ENCODE peak calls at places on chromosomes 5 and 9, in ten cellular contexts. V, C, F, D, R, I, U, P, B and Z are unnamed samples.

GRCh38 chr9:68999393-69000105 is 14.4 kb downstream of the PRKACG start:
- DNase-seq in V (peak), C (peak), F (peak), D (no peak), R (peak), I (peak), U (peak), P (no peak), B (peak), Z (peak)

GRCh38 chr5:5777013-5777412 is 354.5 kb downstream of the ICE1 start:
- DNase-seq in V (no peak), C (no peak), F (no peak), D (no peak), R (no peak), I (no peak), U (no peak), P (no peak), B (no peak), Z (no peak)

GRCh38 chr5:43685271-43685950 is 82.4 kb downstream of the NNT start:
- DNase-seq in V (no peak), C (no peak), F (peak), D (no peak), R (no peak), I (no peak), U (no peak), P (no peak), B (no peak), Z (peak)

GRCh38 chr5:59922220-59922619 is 28.7 kb upstream of the PDE4D start:
- DNase-seq in V (no peak), C (no peak), F (no peak), D (no peak), R (no peak), I (no peak), U (no peak), P (no peak), B (no peak), Z (no peak)

GRCh38 chr5:119386945-119387344 is 31.1 kb downstream of the TNFAIP8 start:
- DNase-seq in V (no peak), C (peak), F (no peak), D (no peak), R (no peak), I (no peak), U (no peak), P (no peak), B (no peak), Z (no peak)

GRCh38 chr9:96150324-96151023 is 151.5 kb downstream of the HSD17B3 start:
- DNase-seq in V (no peak), C (no peak), F (no peak), D (peak), R (peak), I (no peak), U (no peak), P (no peak), B (no peak), Z (no peak)

GRCh38 chr9:88590558-88591146 is 55.7 kb downstream of the NXNL2 start:
- DNase-seq in V (no peak), C (peak), F (no peak), D (no peak), R (no peak), I (no peak), U (peak), P (no peak), B (no peak), Z (no peak)

GRCh38 chr5:120228262-120229031 is 235.7 kb upstream of the PRR16 start:
- DNase-seq in V (no peak), C (peak), F (no peak), D (no peak), R (no peak), I (no peak), U (peak), P (no peak), B (no peak), Z (no peak)

GRCh38 chr9:32424616-32425015 is 40.2 kb downstream of the ACO1 start:
- DNase-seq in V (no peak), C (peak), F (no peak), D (no peak), R (no peak), I (no peak), U (no peak), P (no peak), B (no peak), Z (peak)

GRCh38 chr5:79901631-79902030 is 89.4 kb downstream of the MTX3 start:
- DNase-seq in V (no peak), C (no peak), F (no peak), D (no peak), R (no peak), I (no peak), U (no peak), P (no peak), B (no peak), Z (no peak)

GRCh38 chr5:17918373-17919104 is 284.3 kb downstream of the TAF11L14 start:
- DNase-seq in V (no peak), C (no peak), F (peak), D (no peak), R (no peak), I (no peak), U (peak), P (no peak), B (no peak), Z (no peak)

GRCh38 chr5:169788168-169788567 is 151.1 kb downstream of the DOCK2 start:
- DNase-seq in V (no peak), C (peak), F (no peak), D (no peak), R (peak), I (peak), U (no peak), P (no peak), B (no peak), Z (peak)

GRCh38 chr5:141637266-141637692 is 482 bp downstream of the RELL2 start:
- DNase-seq in V (peak), C (peak), F (no peak), D (no peak), R (no peak), I (peak), U (peak), P (no peak), B (no peak), Z (no peak)

GRCh38 chr5:26889810-26890209 is 148.6 kb downstream of the CDH9 start:
- DNase-seq in V (no peak), C (no peak), F (no peak), D (no peak), R (no peak), I (no peak), U (no peak), P (no peak), B (no peak), Z (no peak)

GRCh38 chr5:150542933-150543445 is 35.1 kb downstream of the NDST1 start:
- DNase-seq in V (no peak), C (no peak), F (no peak), D (no peak), R (peak), I (no peak), U (no peak), P (no peak), B (peak), Z (peak)

GRCh38 chr5:145708169-145708568 is 127.0 kb downstream of the PRELID2 start:
- DNase-seq in V (no peak), C (no peak), F (no peak), D (no peak), R (no peak), I (no peak), U (no peak), P (no peak), B (no peak), Z (no peak)

GRCh38 chr5:123503299-123503698 is 8.7 kb upstream of the CSNK1G3 start:
- DNase-seq in V (no peak), C (no peak), F (no peak), D (no peak), R (no peak), I (no peak), U (no peak), P (no peak), B (no peak), Z (no peak)

GRCh38 chr5:140632366-140633080 is 452 bp downstream of the CD14 start:
- DNase-seq in V (peak), C (peak), F (no peak), D (no peak), R (peak), I (peak), U (peak), P (no peak), B (peak), Z (no peak)

GRCh38 chr9:95058795-95059386 is 258.6 kb downstream of the FANCC start:
- DNase-seq in V (no peak), C (no peak), F (no peak), D (no peak), R (no peak), I (no peak), U (no peak), P (no peak), B (no peak), Z (no peak)

GRCh38 chr9:115640887-115641286 is 512.7 kb upstream of the PAPPA start:
- DNase-seq in V (no peak), C (peak), F (no peak), D (no peak), R (peak), I (no peak), U (no peak), P (no peak), B (no peak), Z (peak)

GRCh38 chr9:520315-520714 is 305.6 kb downstream of the DOCK8 start:
- DNase-seq in V (no peak), C (no peak), F (no peak), D (no peak), R (no peak), I (no peak), U (no peak), P (no peak), B (no peak), Z (no peak)

GRCh38 chr5:147216552-147217154 is 18.2 kb upstream of the STK32A start:
- DNase-seq in V (no peak), C (no peak), F (no peak), D (no peak), R (peak), I (no peak), U (no peak), P (no peak), B (no peak), Z (peak)

GRCh38 chr5:35854248-35854647 is 2.4 kb upstream of the IL7R start:
- DNase-seq in V (no peak), C (no peak), F (no peak), D (peak), R (no peak), I (no peak), U (no peak), P (no peak), B (no peak), Z (no peak)

GRCh38 chr5:132049093-132049492 is 11.4 kb upstream of the IL3 start:
- DNase-seq in V (no peak), C (no peak), F (no peak), D (no peak), R (no peak), I (no peak), U (no peak), P (no peak), B (no peak), Z (no peak)

GRCh38 chr5:138455191-138455930 is 9.9 kb upstream of the EGR1 start:
- DNase-seq in V (no peak), C (no peak), F (no peak), D (no peak), R (no peak), I (no peak), U (peak), P (no peak), B (no peak), Z (no peak)

GRCh38 chr9:71001780-71002386 is 119.5 kb downstream of the TRPM3 start:
- DNase-seq in V (peak), C (peak), F (no peak), D (no peak), R (peak), I (no peak), U (peak), P (no peak), B (no peak), Z (no peak)

GRCh38 chr5:179312557-179313235 is 32.6 kb downstream of the ADAMTS2 start:
- DNase-seq in V (no peak), C (no peak), F (no peak), D (no peak), R (no peak), I (no peak), U (no peak), P (no peak), B (peak), Z (no peak)

GRCh38 chr5:67989457-67989856 is 226.1 kb upstream of the PIK3R1 start:
- DNase-seq in V (no peak), C (peak), F (no peak), D (no peak), R (no peak), I (no peak), U (peak), P (no peak), B (no peak), Z (peak)

GRCh38 chr5:73948720-73949119 is 322.7 kb downstream of the ARHGEF28 start:
- DNase-seq in V (no peak), C (peak), F (no peak), D (no peak), R (no peak), I (no peak), U (no peak), P (no peak), B (no peak), Z (peak)

GRCh38 chr9:133956520-133957076 is 35.5 kb downstream of the VAV2 start:
- DNase-seq in V (no peak), C (no peak), F (peak), D (no peak), R (no peak), I (peak), U (peak), P (no peak), B (peak), Z (peak)

GRCh38 chr9:138070815-138071214 is 193.2 kb downstream of the CACNA1B start:
- DNase-seq in V (no peak), C (no peak), F (no peak), D (no peak), R (no peak), I (no peak), U (peak), P (no peak), B (no peak), Z (no peak)

GRCh38 chr9:95495988-95496387 is 20.8 kb downstream of the PTCH1 start:
- DNase-seq in V (no peak), C (no peak), F (no peak), D (no peak), R (no peak), I (no peak), U (no peak), P (no peak), B (no peak), Z (no peak)

GRCh38 chr9:81320909-81321482 is 368.4 kb downstream of the TLE1 start:
- DNase-seq in V (no peak), C (no peak), F (no peak), D (no peak), R (no peak), I (no peak), U (no peak), P (no peak), B (no peak), Z (no peak)

GRCh38 chr9:109816490-109816889 is 36.5 kb downstream of the PALM2AKAP2 start:
- DNase-seq in V (no peak), C (peak), F (peak), D (no peak), R (peak), I (peak), U (no peak), P (no peak), B (no peak), Z (peak)

GRCh38 chr9:71681708-71682268 is 86.5 kb downstream of the CEMIP2 start:
- DNase-seq in V (no peak), C (peak), F (no peak), D (no peak), R (peak), I (no peak), U (no peak), P (no peak), B (no peak), Z (peak)

GRCh38 chr5:107806705-107807104 is 136.0 kb upstream of the EFNA5 start:
- DNase-seq in V (no peak), C (peak), F (no peak), D (no peak), R (no peak), I (peak), U (no peak), P (no peak), B (no peak), Z (peak)

GRCh38 chr9:2120926-2121689 is 106.0 kb downstream of the SMARCA2 start:
- DNase-seq in V (no peak), C (peak), F (no peak), D (no peak), R (no peak), I (peak), U (no peak), P (no peak), B (no peak), Z (peak)